ENCODE peak calls at places on chromosomes 13 and 19, in eight cellular contexts. J is heart right ventricle, N is choroid plexus epithelial cell, R is T-helper 17 cell, C is NCI-H1417 treated with DMSO at 0.1 percent for 48 hours, I is breast epithelium, Z is GDM1, D is NCI-H2227 treated with DMSO at 0.1 percent for 48 hours. A is an unnamed sample.

GRCh38 chr13:77701305-77701704 is 3.8 kb downstream of the SLAIN1 start:
- DNase-seq in J (no peak), N (no peak), R (no peak), C (no peak), I (no peak), Z (no peak), D (no peak), A (no peak)

GRCh38 chr19:46728693-46729339 is 11.9 kb upstream of the PRKD2 start:
- DNase-seq in J (peak; percentile 77), N (peak; percentile 71), R (peak; percentile 88), C (no peak), I (no peak), Z (peak; percentile 40), D (peak; percentile 10), A (peak; percentile 82)

GRCh38 chr13:29815336-29815735 is 35.1 kb downstream of the UBL3 start:
- DNase-seq in J (no peak), N (no peak), R (no peak), C (no peak), I (no peak), Z (no peak), D (no peak), A (no peak)

GRCh38 chr19:10670187-10670586 is 16.0 kb downstream of the ILF3 start:
- DNase-seq in J (no peak), N (peak; percentile 38), R (no peak), C (no peak), I (no peak), Z (no peak), D (no peak), A (no peak)

GRCh38 chr13:33090755-33091454 is 74.7 kb downstream of the KL start:
- DNase-seq in J (no peak), N (no peak), R (no peak), C (no peak), I (no peak), Z (no peak), D (no peak), A (no peak)

GRCh38 chr13:33251131-33251629 is 34.4 kb downstream of the STARD13 start:
- DNase-seq in J (peak; percentile 46), N (peak; percentile 97), R (no peak), C (no peak), I (no peak), Z (peak; percentile 66), D (no peak), A (peak; percentile 90)

GRCh38 chr13:31477961-31478360 is 261.4 kb upstream of the RXFP2 start:
- DNase-seq in J (no peak), N (peak; percentile 65), R (no peak), C (no peak), I (no peak), Z (no peak), D (no peak), A (no peak)

GRCh38 chr19:51476164-51476563 is 2.2 kb upstream of the CEACAM18 start:
- DNase-seq in J (no peak), N (no peak), R (no peak), C (no peak), I (no peak), Z (no peak), D (no peak), A (no peak)

GRCh38 chr13:76326343-76326742 is 559.9 kb downstream of the KCTD12 start:
- DNase-seq in J (no peak), N (no peak), R (no peak), C (no peak), I (no peak), Z (no peak), D (no peak), A (no peak)

GRCh38 chr19:42198676-42199439 is 18.6 kb downstream of the DEDD2 start:
- DNase-seq in J (no peak), N (no peak), R (peak; percentile 61), C (no peak), I (no peak), Z (peak; percentile 83), D (no peak), A (no peak)

GRCh38 chr13:37059136-37059847 is at the start of gene SUPT20H:
- DNase-seq in J (peak; percentile 92), N (peak; percentile 94), R (peak; percentile 89), C (peak; percentile 41), I (peak; percentile 88), Z (peak; percentile 95), D (peak; percentile 82), A (peak; percentile 98)